ENCODE peak calls at places on chromosome 20, in four cellular contexts. L is progenitor cell of endocrine pancreas, Z is HCT116, M is Ammon's horn. E is an unnamed sample.
A peak's percentile ranks its signal among the peaks of the same experiment; 100 is the strongest.

GRCh38 chr20:26209171-26209941 is 512.7 kb upstream of the ZNF337 start:
- DNase-seq in M (no peak), L (no peak), Z (no peak), E (no peak)

GRCh38 chr20:56911946-56912345 is 282.8 kb downstream of the TFAP2C start:
- DNase-seq in L (no peak), M (no peak), Z (no peak), E (no peak)

GRCh38 chr20:62668441-62669027 is 26.2 kb downstream of the SLCO4A1 start:
- DNase-seq in M (peak; percentile 87), L (peak; percentile 64), Z (peak; percentile 24), E (peak; percentile 90)

GRCh38 chr20:4134861-4135379 is 119.6 kb upstream of the RNF24 start:
- DNase-seq in L (no peak), M (no peak), Z (no peak), E (no peak)

GRCh38 chr20:43507150-43508080 is at the start of gene L3MBTL1:
- DNase-seq in Z (peak; percentile 33), L (peak; percentile 72), M (no peak), E (no peak)

GRCh38 chr20:2752631-2753455 is 47.6 kb downstream of the CPXM1 start:
- DNase-seq in M (no peak), L (no peak), Z (peak; percentile 31), E (peak; percentile 2)

GRCh38 chr20:50151034-50151743 is 2.3 kb downstream of the PEDS1 start:
- DNase-seq in M (no peak), Z (no peak), L (no peak), E (no peak)

GRCh38 chr20:44863661-44864060 is 21.8 kb upstream of the YWHAB start:
- DNase-seq in L (no peak), M (no peak), Z (no peak), E (no peak)

GRCh38 chr20:945841-946240 is 29.7 kb upstream of the ANGPT4 start:
- DNase-seq in M (no peak), L (no peak), Z (no peak), E (no peak)

GRCh38 chr20:57106030-57106682 is 160.3 kb downstream of the BMP7 start:
- DNase-seq in L (no peak), M (no peak), Z (peak; percentile 22), E (no peak)

GRCh38 chr20:31666258-31667042 is 28.7 kb downstream of the COX4I2 start:
- DNase-seq in L (no peak), Z (no peak), M (peak; percentile 84), E (peak; percentile 91)

GRCh38 chr20:51532577-51533191 is 9.8 kb downstream of the NFATC2 start:
- DNase-seq in Z (no peak), M (peak; percentile 72), L (no peak), E (peak; percentile 69)

GRCh38 chr20:63963784-63964301 is 5.9 kb downstream of the ZNF512B start:
- DNase-seq in M (no peak), L (no peak), Z (no peak), E (no peak)

GRCh38 chr20:21559305-21559704 is 45.4 kb upstream of the NKX2-2 start:
- DNase-seq in L (no peak), Z (no peak), M (no peak), E (no peak)

GRCh38 chr20:24032412-24032898 is 43.9 kb upstream of the GGTLC1 start:
- DNase-seq in M (no peak), Z (no peak), L (no peak), E (no peak)

GRCh38 chr20:54746796-54747195 is 271.4 kb downstream of the DOK5 start:
- DNase-seq in L (no peak), M (no peak), Z (no peak), E (no peak)

GRCh38 chr20:11170565-11170964 is 496.8 kb upstream of the JAG1 start:
- DNase-seq in Z (no peak), M (no peak), L (no peak), E (no peak)

GRCh38 chr20:25275813-25276532 is 28.1 kb downstream of the PYGB start:
- DNase-seq in L (no peak), Z (no peak), M (no peak), E (no peak)

GRCh38 chr20:31868853-31869672 is 1.3 kb downstream of the DUSP15 start:
- DNase-seq in M (no peak), Z (no peak), L (no peak), E (no peak)

GRCh38 chr20:50536333-50536732 is 26.1 kb downstream of the PTPN1 start:
- DNase-seq in Z (no peak), M (no peak), L (no peak), E (no peak)

GRCh38 chr20:33531047-33531877 is 41.4 kb downstream of the CBFA2T2 start:
- DNase-seq in L (no peak), Z (no peak), M (peak; percentile 8), E (no peak)

GRCh38 chr20:32296412-32296811 is 19.0 kb downstream of the KIF3B start:
- DNase-seq in Z (no peak), L (no peak), M (no peak), E (no peak)

GRCh38 chr20:59785118-59785959 is 148.1 kb downstream of the SYCP2 start:
- DNase-seq in M (no peak), L (no peak), Z (no peak), E (no peak)

GRCh38 chr20:35539756-35540212 is 2.1 kb upstream of the ERGIC3 start:
- DNase-seq in Z (no peak), L (peak; percentile 24), M (no peak), E (no peak)

GRCh38 chr20:19757487-19757972 is 528 bp upstream of the RIN2 start:
- DNase-seq in M (peak; percentile 49), Z (no peak), L (peak; percentile 63), E (no peak)